ENCODE peak calls at places on chromosome 12, in four cellular contexts. P is fibroblast of mammary gland, J is mucosa of descending colon, R is dermis blood vessel endothelial cell. O is an unnamed sample.

GRCh38 chr12:27733052-27733656 is 22.5 kb downstream of the MRPS35 start:
- DNase-seq in P (peak), J (peak), R (peak), O (peak)

GRCh38 chr12:110349521-110350151 is 53.9 kb downstream of the ANAPC7 start:
- DNase-seq in P (no peak), J (no peak), R (no peak), O (no peak)

GRCh38 chr12:76183459-76184186 is 99.1 kb upstream of the NAP1L1 start:
- DNase-seq in P (peak), J (no peak), R (peak), O (peak)

GRCh38 chr12:48280572-48280971 is 70.1 kb downstream of the ZNF641 start:
- DNase-seq in P (no peak), J (no peak), R (no peak), O (no peak)

GRCh38 chr12:21296751-21297406 is 37.8 kb downstream of the SLCO1A2 start:
- DNase-seq in P (peak), J (no peak), R (peak), O (peak)

GRCh38 chr12:128657378-128657777 is 166.4 kb downstream of the SLC15A4 start:
- DNase-seq in P (no peak), J (no peak), R (no peak), O (no peak)

GRCh38 chr12:98409543-98409942 is 105.8 kb upstream of the TMPO start:
- DNase-seq in P (no peak), J (no peak), R (no peak), O (no peak)

GRCh38 chr12:131058700-131059099 is 105.0 kb downstream of the ADGRD1 start:
- DNase-seq in P (no peak), J (no peak), R (no peak), O (no peak)

GRCh38 chr12:75631809-75632208 is 120.4 kb upstream of the KRR1 start:
- DNase-seq in P (no peak), J (no peak), R (no peak), O (no peak)

GRCh38 chr12:117024961-117025480 is 74.2 kb downstream of the TESC start:
- DNase-seq in P (no peak), J (no peak), R (no peak), O (no peak)

GRCh38 chr12:111570090-111570961 is 28.8 kb downstream of the ATXN2 start:
- DNase-seq in P (peak), J (no peak), R (peak), O (peak)

GRCh38 chr12:124386661-124387509 is 92.0 kb downstream of the RFLNA start:
- DNase-seq in P (peak), J (no peak), R (peak), O (no peak)

GRCh38 chr12:62332598-62332997 is 72.4 kb downstream of the USP15 start:
- DNase-seq in P (peak), J (no peak), R (no peak), O (peak)

GRCh38 chr12:121467638-121468403 is 67.9 kb downstream of the RNF34 start:
- DNase-seq in P (no peak), J (no peak), R (peak), O (no peak)

GRCh38 chr12:78938341-78939084 is 73.9 kb downstream of the SYT1 start:
- DNase-seq in P (no peak), J (no peak), R (no peak), O (no peak)

GRCh38 chr12:54587315-54587821 is 1.1 kb downstream of the PPP1R1A start:
- DNase-seq in P (no peak), J (no peak), R (no peak), O (no peak)

GRCh38 chr12:128570191-128571065 is 253.3 kb downstream of the SLC15A4 start:
- DNase-seq in P (no peak), J (no peak), R (no peak), O (no peak)

GRCh38 chr12:41188058-41188840 is at the start of gene PDZRN4:
- DNase-seq in P (no peak), J (peak), R (no peak), O (no peak)

GRCh38 chr12:19546027-19546426 is 106.7 kb downstream of the AEBP2 start:
- DNase-seq in P (peak), J (no peak), R (peak), O (no peak)

GRCh38 chr12:78293039-78293686 is 462.5 kb downstream of the NAV3 start:
- DNase-seq in P (peak), J (no peak), R (peak), O (peak)

GRCh38 chr12:56298828-56299227 is 1.3 kb downstream of the CS start:
- DNase-seq in P (no peak), J (no peak), R (no peak), O (no peak)

GRCh38 chr12:30913323-30913722 is 13.2 kb upstream of the TSPAN11 start:
- DNase-seq in P (no peak), J (no peak), R (no peak), O (no peak)

GRCh38 chr12:104796475-104796862 is 161.6 kb downstream of the SLC41A2 start:
- DNase-seq in P (no peak), J (no peak), R (no peak), O (no peak)

GRCh38 chr12:85765443-85765842 is 70.8 kb downstream of the RASSF9 start:
- DNase-seq in P (peak), J (no peak), R (no peak), O (no peak)

GRCh38 chr12:54935235-54935951 is 49.2 kb downstream of the TESPA1 start:
- DNase-seq in P (peak), J (no peak), R (peak), O (peak)

GRCh38 chr12:43914923-43915468 is 79.1 kb downstream of the TMEM117 start:
- DNase-seq in P (no peak), J (no peak), R (peak), O (no peak)

GRCh38 chr12:14384783-14385638 is 19.5 kb downstream of the ATF7IP start:
- DNase-seq in P (peak), J (no peak), R (peak), O (peak)

GRCh38 chr12:116423053-116423452 is 136.1 kb upstream of the MAP1LC3B2 start:
- DNase-seq in P (peak), J (no peak), R (no peak), O (peak)

GRCh38 chr12:27462151-27462694 is 15.7 kb downstream of the SMCO2 start:
- DNase-seq in P (peak), J (no peak), R (peak), O (peak)

GRCh38 chr12:16880864-16881285 is 274.9 kb upstream of the LMO3 start:
- DNase-seq in P (no peak), J (peak), R (no peak), O (no peak)

GRCh38 chr12:100987552-100988277 is 193.1 kb downstream of the ANO4 start:
- DNase-seq in P (peak), J (no peak), R (no peak), O (peak)

GRCh38 chr12:128474916-128475315 is 207.9 kb downstream of the TMEM132C start:
- DNase-seq in P (no peak), J (no peak), R (no peak), O (no peak)

GRCh38 chr12:73221836-73222235 is 949.7 kb downstream of the TRHDE start:
- DNase-seq in P (no peak), J (no peak), R (no peak), O (no peak)

GRCh38 chr12:85076688-85077430 is 40.7 kb downstream of the LRRIQ1 start:
- DNase-seq in P (peak), J (no peak), R (peak), O (peak)